ENCODE peak calls at places on chromosomes 4 and X, in eight cellular contexts. K, T, E, W, C, L, P and N are unnamed samples.

GRCh38 chrX:39725928-39726619 is 371.7 kb downstream of the BCOR start:
- DNase-seq in L (no peak), C (no peak), E (no peak), K (no peak), T (no peak), P (no peak), W (no peak), N (no peak)

GRCh38 chr4:48780867-48781219 is 764 bp upstream of the FRYL start:
- DNase-seq in L (no peak), W (no peak), P (peak), T (no peak), C (no peak), E (no peak), K (peak), N (no peak)

GRCh38 chr4:132540797-132541196 is 608.3 kb upstream of the PCDH10 start:
- DNase-seq in P (no peak), L (no peak), K (no peak), C (no peak), T (no peak), W (no peak), E (no peak), N (no peak)

GRCh38 chrX:96098471-96098870 is 586.2 kb upstream of the DIAPH2 start:
- DNase-seq in E (no peak), L (no peak), K (no peak), P (no peak), W (no peak), C (no peak), T (no peak), N (no peak)

GRCh38 chrX:69298466-69299140 is 133.3 kb upstream of the PJA1 start:
- DNase-seq in C (no peak), L (no peak), W (no peak), T (no peak), P (no peak), K (no peak), E (no peak), N (no peak)

GRCh38 chr4:124121511-124121934 is 591.0 kb downstream of the ANKRD50 start:
- DNase-seq in T (no peak), E (no peak), P (no peak), W (no peak), K (no peak), C (no peak), L (no peak), N (no peak)

GRCh38 chrX:38970845-38971244 is 169.6 kb downstream of the MID1IP1 start:
- DNase-seq in P (no peak), K (no peak), L (no peak), C (no peak), W (no peak), E (no peak), T (no peak), N (no peak)

GRCh38 chr4:182222766-182223165 is 20.4 kb upstream of the TENM3 start:
- DNase-seq in E (no peak), P (no peak), W (no peak), L (no peak), K (no peak), C (no peak), T (no peak), N (no peak)

GRCh38 chr4:126630171-126630570 is 1002.6 kb upstream of the INTU start:
- DNase-seq in K (no peak), E (no peak), W (no peak), T (no peak), L (no peak), P (no peak), C (no peak), N (no peak)

GRCh38 chr4:116705466-116705865 is 379.9 kb downstream of the TRAM1L1 start:
- DNase-seq in L (no peak), T (no peak), E (peak), W (no peak), C (no peak), K (no peak), P (no peak), N (no peak)

DNA sequence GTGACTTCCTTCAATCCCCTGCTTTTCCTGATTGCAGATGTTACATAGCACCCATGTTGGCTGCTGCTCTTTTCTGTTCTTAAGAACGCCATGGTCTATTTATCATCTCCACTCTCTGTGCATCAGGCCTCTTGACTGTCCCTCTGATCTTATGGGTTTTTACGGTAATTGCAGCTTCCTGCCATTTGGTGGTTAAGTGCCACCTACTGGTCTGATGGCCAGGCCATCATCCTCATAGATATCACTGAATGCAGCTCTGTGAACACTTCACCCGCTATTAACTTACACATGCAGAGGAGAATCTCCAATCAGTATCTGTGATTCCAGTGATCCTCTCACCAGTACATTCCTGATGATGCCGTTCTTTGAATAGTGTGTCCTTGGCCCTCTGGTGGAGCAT is 382.4 kb downstream of the TRAM1L1 start:
- DNase-seq in C (no peak), L (no peak), T (no peak), K (no peak), P (no peak), E (no peak), W (no peak), N (no peak)
- TF ChIP-seq CTCF in C (no peak), L (peak), T (peak), K (peak), P (no peak), E (no peak), W (no peak), N (peak)

GRCh38 chrX:19888419-19888879 is 1.0 kb upstream of the SH3KBP1 start:
- DNase-seq in W (no peak), T (no peak), L (peak), E (no peak), K (peak), C (no peak), P (peak), N (no peak)
- TF ChIP-seq CTCF in W (peak), T (peak), L (peak), E (peak), K (peak), C (peak), P (no peak), N (peak)

GRCh38 chr4:72290737-72291136 is 258.9 kb downstream of the NPFFR2 start:
- DNase-seq in E (no peak), C (no peak), W (no peak), T (no peak), L (no peak), P (no peak), K (no peak), N (no peak)

GRCh38 chr4:72283357-72283756 is 251.6 kb downstream of the NPFFR2 start:
- DNase-seq in L (no peak), E (no peak), K (no peak), C (no peak), P (no peak), W (no peak), T (no peak), N (no peak)

GRCh38 chr4:72280252-72280651 is 248.5 kb downstream of the NPFFR2 start:
- DNase-seq in T (no peak), K (no peak), P (no peak), C (no peak), E (no peak), L (no peak), W (no peak), N (no peak)

GRCh38 chr4:72286185-72286584 is 254.4 kb downstream of the NPFFR2 start:
- DNase-seq in K (peak), W (no peak), C (no peak), P (no peak), E (no peak), L (no peak), T (no peak), N (no peak)
- TF ChIP-seq CTCF in K (no peak), W (peak), C (peak), P (no peak), E (no peak), L (peak), T (no peak), N (peak)

GRCh38 chr4:53997901-53998300 is 66.5 kb downstream of the CHIC2 start:
- DNase-seq in L (no peak), W (no peak), E (no peak), P (no peak), K (no peak), T (peak), C (no peak), N (no peak)
- TF ChIP-seq CTCF in L (no peak), W (no peak), E (no peak), P (no peak), K (no peak), T (no peak), C (no peak), N (no peak)

GRCh38 chr4:2006956-2007653 is 1.7 kb downstream of the NELFA start:
- DNase-seq in C (no peak), W (no peak), K (no peak), P (no peak), L (no peak), T (no peak), E (no peak), N (no peak)

GRCh38 chr4:2007804-2008670 is 737 bp downstream of the NELFA start:
- DNase-seq in E (no peak), L (peak), T (no peak), C (no peak), P (no peak), W (no peak), K (peak), N (no peak)

GRCh38 chr4:2008671-2008920 is 178 bp downstream of the NELFA start:
- DNase-seq in P (no peak), K (no peak), W (no peak), E (no peak), T (no peak), L (no peak), C (no peak), N (no peak)

GRCh38 chr4:2008921-2009650 is at the start of gene NELFA:
- DNase-seq in T (peak), W (peak), L (peak), E (peak), C (peak), P (peak), K (peak), N (peak)

GRCh38 chr4:2009651-2010233 is 968 bp upstream of the NELFA start:
- DNase-seq in P (peak), T (peak), L (peak), W (peak), K (peak), E (no peak), C (no peak), N (no peak)
- TF ChIP-seq CTCF in P (no peak), T (peak), L (peak), W (peak), K (no peak), E (no peak), C (no peak), N (peak)

DNA sequence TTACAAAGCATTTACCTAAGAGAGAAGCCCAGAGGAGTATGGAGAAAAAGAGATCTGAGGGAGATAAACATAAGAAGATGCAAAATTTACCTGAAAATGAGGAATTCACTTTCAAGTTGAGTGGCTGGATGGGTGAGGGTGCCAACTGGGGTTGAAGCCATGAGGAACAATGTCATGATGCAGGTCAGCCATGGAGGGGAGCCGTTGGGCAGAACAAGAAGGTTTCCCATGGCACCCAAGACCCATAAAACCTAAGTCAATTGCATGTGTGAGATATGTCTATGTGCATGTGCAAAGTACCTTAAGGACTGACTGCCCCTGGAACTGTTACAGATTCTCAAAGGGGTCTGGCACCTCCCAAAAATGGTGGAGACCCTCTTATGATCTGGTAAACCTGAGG is 46.6 kb upstream of the PRRG1 start:
- DNase-seq in C (no peak), K (no peak), L (peak), W (no peak), P (no peak), T (no peak), E (no peak), N (no peak)
- TF ChIP-seq CTCF in C (peak), K (no peak), L (peak), W (no peak), P (no peak), T (peak), E (peak), N (no peak)

DNA sequence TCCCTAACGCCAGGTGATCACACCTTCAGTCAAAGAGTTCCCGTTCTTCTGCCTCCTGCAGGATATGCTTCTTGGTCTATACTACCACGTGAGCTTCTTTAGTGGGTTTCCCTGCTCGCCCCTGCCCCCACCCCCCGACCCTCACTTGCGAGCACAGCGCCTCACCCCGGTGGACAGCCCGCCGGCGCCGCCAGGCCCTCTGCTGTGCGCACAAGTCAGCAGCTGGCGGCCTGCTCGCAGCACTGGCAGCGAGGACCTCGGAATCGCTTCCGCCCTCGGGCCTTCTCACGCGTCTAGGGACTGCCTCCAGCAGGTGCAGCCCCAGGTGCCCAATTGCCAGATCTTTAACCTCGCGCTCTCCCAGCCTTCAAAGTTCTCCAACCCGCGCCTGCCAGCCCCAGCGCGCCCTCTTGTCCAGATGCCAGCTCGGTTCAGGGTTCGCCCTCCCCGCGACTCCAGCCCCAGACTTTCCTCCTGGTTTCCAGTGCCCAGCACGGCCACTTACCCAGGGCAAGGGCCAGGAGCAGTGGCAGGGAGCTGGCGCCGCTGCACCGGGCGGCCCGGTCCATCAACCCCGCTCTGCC is 474 bp downstream of the BTC start:
- DNase-seq in K (peak), W (peak), T (peak), C (no peak), L (peak), E (peak), P (peak), N (peak)
- TF ChIP-seq CTCF in K (no peak), W (peak), T (peak), C (peak), L (peak), E (peak), P (no peak), N (peak)

DNA sequence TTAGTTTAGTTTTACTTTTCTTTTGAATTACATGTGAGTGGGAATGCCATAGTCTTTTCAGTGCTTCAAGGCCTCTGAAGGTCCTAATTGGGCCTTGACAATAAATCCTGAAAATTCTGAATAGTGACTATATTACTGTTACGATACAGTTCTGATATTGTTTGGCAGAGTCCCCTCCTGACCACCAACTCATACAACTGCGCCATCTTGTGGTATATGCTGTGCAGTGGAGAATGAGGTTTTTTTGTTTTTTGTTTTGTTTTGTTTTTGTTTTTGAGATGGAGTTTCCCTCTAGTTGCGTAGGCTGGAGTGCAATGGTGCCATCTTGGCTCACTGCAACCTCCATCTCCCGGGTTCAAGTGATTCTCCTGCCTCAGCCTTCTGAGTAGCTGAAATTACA is 56.6 kb upstream of the CHRDL1 start:
- DNase-seq in T (no peak), L (peak), P (no peak), C (no peak), E (no peak), K (peak), W (peak), N (no peak)
- TF ChIP-seq CTCF in T (peak), L (peak), P (no peak), C (peak), E (peak), K (peak), W (peak), N (peak)

GRCh38 chr4:77044458-77045124 is 31.2 kb downstream of the CCNI start:
- DNase-seq in W (no peak), L (peak), K (peak), P (no peak), C (no peak), T (no peak), E (no peak), N (no peak)

GRCh38 chr4:77040856-77041576 is 34.8 kb downstream of the CCNI start:
- DNase-seq in P (no peak), E (no peak), K (no peak), T (no peak), C (no peak), W (no peak), L (no peak), N (no peak)

GRCh38 chr4:77047037-77047436 is 28.8 kb downstream of the CCNI start:
- DNase-seq in T (no peak), L (peak), C (no peak), K (no peak), E (no peak), P (no peak), W (no peak), N (no peak)

GRCh38 chr4:77043507-77044131 is 32.2 kb downstream of the CCNI start:
- DNase-seq in E (no peak), C (no peak), T (no peak), P (peak), L (no peak), W (no peak), K (no peak), N (no peak)

DNA sequence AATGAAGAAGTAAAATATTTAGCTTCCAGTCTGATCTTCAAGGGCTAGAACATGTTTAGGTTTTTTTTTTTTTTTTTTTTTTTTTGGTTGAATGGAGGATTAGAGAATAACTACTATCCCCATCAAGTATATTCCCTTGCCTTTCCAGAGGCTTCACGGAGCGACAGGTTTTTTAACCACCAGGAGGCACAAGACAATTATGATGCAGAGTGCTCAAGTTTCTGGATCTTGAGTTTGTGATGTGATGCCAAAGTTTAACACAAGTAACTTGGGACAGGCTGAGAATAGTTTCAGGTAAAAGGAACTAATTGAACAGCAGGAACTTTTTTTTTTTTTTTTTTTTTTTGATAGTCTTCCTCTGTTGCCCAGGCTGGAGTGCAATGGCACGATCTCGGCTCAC is 30.3 kb downstream of the CCNI start:
- DNase-seq in C (no peak), K (no peak), W (no peak), P (no peak), L (peak), E (no peak), T (no peak), N (no peak)
- TF ChIP-seq CTCF in C (peak), K (peak), W (peak), P (no peak), L (peak), E (no peak), T (peak), N (peak)

GRCh38 chr4:116959045-116959444 is 126.3 kb downstream of the TRAM1L1 start:
- DNase-seq in E (no peak), C (no peak), T (no peak), K (no peak), W (no peak), P (no peak), L (no peak), N (no peak)

GRCh38 chr4:116952530-116953108 is 132.8 kb downstream of the TRAM1L1 start:
- DNase-seq in P (no peak), E (no peak), C (no peak), K (no peak), L (no peak), T (no peak), W (no peak), N (no peak)

DNA sequence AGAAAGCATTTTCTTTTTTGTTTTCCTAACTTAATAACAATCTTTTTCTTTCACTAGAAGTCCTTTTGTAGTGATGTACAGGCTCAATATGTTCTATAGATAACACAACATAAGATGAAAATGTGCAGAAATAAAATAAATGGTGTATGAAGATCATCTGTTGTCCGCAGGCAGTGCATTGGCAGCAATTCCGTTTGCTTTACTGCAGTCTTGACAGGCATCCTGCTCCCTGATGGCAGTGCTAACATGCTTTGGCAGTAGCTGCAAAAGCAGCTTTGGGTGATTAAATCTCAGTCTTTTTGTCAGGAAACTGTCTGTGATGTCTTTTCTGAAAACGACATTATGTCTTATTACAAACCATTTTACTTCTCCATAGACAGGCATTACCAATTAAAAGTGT is 131.4 kb downstream of the TRAM1L1 start:
- DNase-seq in L (no peak), E (no peak), C (no peak), K (no peak), W (no peak), T (no peak), P (no peak), N (no peak)
- TF ChIP-seq CTCF in L (no peak), E (no peak), C (no peak), K (no peak), W (no peak), T (no peak), P (no peak), N (no peak)